ENCODE peak calls at places on chromosomes 3 and 15, in four cellular contexts. R is IMR-90, M is GM12878, K is SK-N-SH. E is an unnamed sample.

GRCh38 chr3:67875338-67875737 is 220.9 kb upstream of the SUCLG2 start:
- DNase-seq in R (peak; percentile 3), M (no peak), K (no peak), E (peak; percentile 7)

GRCh38 chr15:90819390-90819789 is 49.0 kb upstream of the FURIN start:
- DNase-seq in R (no peak), M (no peak), K (no peak), E (no peak)

GRCh38 chr15:48481802-48482201 is 150.6 kb downstream of the DUT start:
- DNase-seq in R (peak; percentile 80), M (no peak), K (no peak), E (no peak)

GRCh38 chr15:88433046-88433685 is 34.0 kb downstream of the MRPL46 start:
- DNase-seq in R (no peak), M (no peak), K (no peak), E (no peak)

GRCh38 chr3:10757821-10758130 is 58.3 kb upstream of the SLC6A11 start:
- DNase-seq in R (no peak), M (no peak), K (no peak), E (no peak)

GRCh38 chr15:55907797-55908196 is 85.6 kb downstream of the NEDD4 start:
- DNase-seq in R (peak; percentile 99), M (no peak), K (peak; percentile 3), E (peak; percentile 73)

GRCh38 chr3:68504185-68504584 is 428.2 kb downstream of the TAFA4 start:
- DNase-seq in R (no peak), M (no peak), K (no peak), E (no peak)

GRCh38 chr3:129611812-129612349 is 5.4 kb upstream of the PLXND1 start:
- DNase-seq in R (peak; percentile 49), M (no peak), K (no peak), E (no peak)

GRCh38 chr3:189458536-189458935 is 172.7 kb upstream of the TP63 start:
- DNase-seq in R (no peak), M (no peak), K (peak; percentile 64), E (no peak)

GRCh38 chr3:25412269-25412668 is 15.8 kb upstream of the RARB start:
- DNase-seq in R (peak; percentile 16), M (no peak), K (no peak), E (no peak)

GRCh38 chr15:60257760-60258159 is 140.0 kb downstream of the ANXA2 start:
- DNase-seq in R (no peak), M (no peak), K (no peak), E (no peak)

GRCh38 chr3:3634326-3634725 is 164.9 kb upstream of the LRRN1 start:
- DNase-seq in R (no peak), M (no peak), K (no peak), E (no peak)

GRCh38 chr3:44862221-44862637 is 517 bp downstream of the TMEM42 start:
- DNase-seq in R (peak; percentile 19), M (no peak), K (no peak), E (no peak)

GRCh38 chr3:40379674-40380306 is 7.2 kb upstream of the ENTPD3 start:
- DNase-seq in R (no peak), M (no peak), K (no peak), E (no peak)

GRCh38 chr3:24829011-24829581 is 334.4 kb upstream of the THRB start:
- DNase-seq in R (no peak), M (no peak), K (peak; percentile 93), E (peak; percentile 31)

GRCh38 chr3:40178012-40178594 is 131.4 kb upstream of the EIF1B start:
- DNase-seq in R (no peak), M (no peak), K (no peak), E (no peak)

GRCh38 chr3:12979947-12980487 is 93.2 kb downstream of the IQSEC1 start:
- DNase-seq in R (no peak), M (no peak), K (no peak), E (no peak)

GRCh38 chr3:184325269-184325668 is 10.9 kb downstream of the EIF4G1 start:
- DNase-seq in R (no peak), M (no peak), K (peak; percentile 4), E (no peak)

GRCh38 chr3:128906804-128907525 is 27.5 kb downstream of the ACAD9 start:
- DNase-seq in R (no peak), M (no peak), K (no peak), E (no peak)

GRCh38 chr15:84586641-84587160 is 14.1 kb upstream of the ZSCAN2 start:
- DNase-seq in R (peak; percentile 36), M (no peak), K (no peak), E (no peak)

DNA sequence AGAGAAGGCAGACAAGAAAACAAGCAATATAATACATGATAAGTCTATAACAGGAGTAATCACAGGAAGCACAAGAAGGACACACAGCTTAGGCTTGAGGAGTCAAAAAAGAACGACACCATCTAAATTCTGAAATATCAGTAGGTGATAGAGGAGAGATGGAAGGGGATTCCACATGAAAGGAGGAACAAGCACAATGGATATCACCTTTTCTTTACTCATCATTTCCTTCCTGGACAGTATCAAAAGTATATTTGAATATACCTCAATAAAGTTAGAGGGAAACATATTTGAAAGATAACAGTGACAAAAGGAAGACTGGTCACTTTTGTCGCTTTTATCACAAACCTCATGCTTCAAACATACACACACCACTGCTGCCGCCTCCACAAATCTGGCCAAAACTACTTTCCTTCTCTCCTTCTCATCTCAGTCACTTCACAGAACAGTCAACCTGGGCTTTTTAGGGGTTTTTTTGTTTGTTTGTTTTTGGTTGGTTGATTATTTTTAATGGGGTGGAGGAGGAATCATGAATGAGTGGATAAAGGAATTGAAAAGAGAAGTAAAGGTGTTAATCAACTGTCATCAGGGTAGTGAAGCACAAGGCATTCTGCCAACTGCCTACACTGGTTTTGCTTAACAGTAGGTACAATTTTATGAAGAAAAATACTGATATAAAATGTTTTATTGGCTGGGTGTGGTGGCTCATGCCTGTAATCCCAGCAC is 18.5 kb downstream of the DENND4A start:
- DNase-seq in R (no peak), M (peak; percentile 88), K (no peak), E (no peak)
- H3K4me2 ChIP-seq in R (no peak overlapping the region), M (peak overlapping the region; percentile 19), K (no peak overlapping the region), E (no peak overlapping the region)

GRCh38 chr15:78203346-78204225 is 30.8 kb downstream of the ACSBG1 start:
- DNase-seq in R (no peak), M (no peak), K (no peak), E (no peak)

GRCh38 chr15:78204351-78205309 is 29.7 kb downstream of the ACSBG1 start:
- DNase-seq in R (no peak), M (no peak), K (no peak), E (no peak)

GRCh38 chr15:78197632-78198031 is 36.7 kb downstream of the ACSBG1 start:
- DNase-seq in R (no peak), M (no peak), K (no peak), E (no peak)

GRCh38 chr15:78201281-78202190 is 32.8 kb downstream of the ACSBG1 start:
- DNase-seq in R (no peak), M (no peak), K (peak; percentile 4), E (no peak)

GRCh38 chr15:78200276-78200930 is 34.0 kb downstream of the ACSBG1 start:
- DNase-seq in R (no peak), M (no peak), K (peak; percentile 3), E (no peak)
- TF ChIP-seq RCOR1 in R (no peak), M (no peak), K (no peak), E (no peak)

GRCh38 chr3:143613226-143613625 is 235.0 kb downstream of the SLC9A9 start:
- DNase-seq in R (no peak), M (no peak), K (no peak), E (no peak)
- TF ChIP-seq USF2 in R (no peak), M (no peak), K (no peak), E (no peak)

GRCh38 chr3:46971151-46971550 is 5.4 kb downstream of the CCDC12 start:
- DNase-seq in R (no peak), M (no peak), K (no peak), E (no peak)

GRCh38 chr3:46968783-46969428 is 7.6 kb downstream of the CCDC12 start:
- DNase-seq in R (no peak), M (no peak), K (no peak), E (no peak)

GRCh38 chr3:46972396-46972795 is 4.1 kb downstream of the CCDC12 start:
- DNase-seq in R (no peak), M (no peak), K (no peak), E (no peak)

GRCh38 chr3:46970391-46971091 is 6.0 kb downstream of the CCDC12 start:
- DNase-seq in R (no peak), M (no peak), K (no peak), E (peak; percentile 41)

DNA sequence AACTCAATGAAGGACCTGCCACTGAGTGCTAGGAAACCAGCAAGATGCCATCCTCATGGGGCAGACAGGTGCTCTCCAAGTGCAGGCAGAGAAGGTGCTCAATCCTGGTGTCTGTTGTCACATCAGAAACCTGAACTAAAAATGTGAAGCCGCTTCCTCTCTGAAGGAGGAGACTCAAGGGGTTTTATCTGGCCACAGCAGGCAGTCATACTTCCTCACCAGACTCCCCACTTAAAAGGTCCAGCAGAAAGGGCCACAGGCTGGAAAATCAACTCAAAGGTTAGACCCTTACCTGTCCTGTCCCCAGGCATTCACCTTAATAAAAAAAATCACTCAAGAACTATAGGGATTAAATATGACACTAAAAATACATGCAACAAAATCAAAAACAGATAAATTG is 4.8 kb downstream of the CCDC12 start:
- DNase-seq in R (no peak), M (no peak), K (no peak), E (no peak)
- H3K4me2 ChIP-seq in R (no peak overlapping the region), M (peak overlapping the region; percentile 66), K (no peak overlapping the region), E (peak overlapping the region; percentile 81)

E was measured in A549.